ENCODE peak calls at places on chromosomes 4 and X, in ten cellular contexts. One of them, this sample, is unnamed.

GRCh38 chrX:143853488-143853887 is 30.4 kb upstream of the UBE2NL start:
- DNase-seq in mammary epithelial cell: no peak
- DNase-seq in kidney: no peak
- DNase-seq in kidney epithelial cell: no peak
- DNase-seq in cardiac muscle cell: no peak
- DNase-seq in fibroblast of mammary gland: peak
- DNase-seq in tibial nerve: no peak
- DNase-seq in AG09309: no peak
- DNase-seq in thyroid gland: no peak
- DNase-seq in AG04450: no peak
- DNase-seq in this sample: peak

GRCh38 chrX:72258174-72258573 is 18.9 kb downstream of the RPS4X start:
- DNase-seq in mammary epithelial cell: no peak
- DNase-seq in kidney: no peak
- DNase-seq in kidney epithelial cell: no peak
- DNase-seq in cardiac muscle cell: no peak
- DNase-seq in fibroblast of mammary gland: peak
- DNase-seq in tibial nerve: no peak
- DNase-seq in AG09309: peak
- DNase-seq in thyroid gland: no peak
- DNase-seq in AG04450: peak
- DNase-seq in this sample: no peak

GRCh38 chr4:62814510-62815047 is 1594.7 kb downstream of the TECRL start:
- DNase-seq in mammary epithelial cell: no peak
- DNase-seq in kidney: no peak
- DNase-seq in kidney epithelial cell: no peak
- DNase-seq in cardiac muscle cell: peak
- DNase-seq in fibroblast of mammary gland: no peak
- DNase-seq in tibial nerve: no peak
- DNase-seq in AG09309: no peak
- DNase-seq in thyroid gland: no peak
- DNase-seq in AG04450: no peak
- DNase-seq in this sample: no peak

GRCh38 chrX:103517246-103517645 is 2.0 kb downstream of the RAB40A start:
- DNase-seq in mammary epithelial cell: peak
- DNase-seq in kidney: no peak
- DNase-seq in kidney epithelial cell: peak
- DNase-seq in cardiac muscle cell: no peak
- DNase-seq in fibroblast of mammary gland: peak
- DNase-seq in tibial nerve: no peak
- DNase-seq in AG09309: no peak
- DNase-seq in thyroid gland: no peak
- DNase-seq in AG04450: no peak
- DNase-seq in this sample: no peak

GRCh38 chr4:123621072-123621705 is 224.6 kb downstream of the SPRY1 start:
- DNase-seq in mammary epithelial cell: peak
- DNase-seq in kidney: no peak
- DNase-seq in kidney epithelial cell: no peak
- DNase-seq in cardiac muscle cell: no peak
- DNase-seq in fibroblast of mammary gland: no peak
- DNase-seq in tibial nerve: no peak
- DNase-seq in AG09309: peak
- DNase-seq in thyroid gland: no peak
- DNase-seq in AG04450: no peak
- DNase-seq in this sample: no peak

GRCh38 chrX:136196691-136197155 is 49.4 kb downstream of the FHL1 start:
- DNase-seq in mammary epithelial cell: no peak
- DNase-seq in kidney: no peak
- DNase-seq in kidney epithelial cell: no peak
- DNase-seq in cardiac muscle cell: no peak
- DNase-seq in fibroblast of mammary gland: peak
- DNase-seq in tibial nerve: no peak
- DNase-seq in AG09309: peak
- DNase-seq in thyroid gland: no peak
- DNase-seq in AG04450: no peak
- DNase-seq in this sample: no peak

GRCh38 chr4:87069037-87069742 is 134.4 kb downstream of the AFF1 start:
- DNase-seq in mammary epithelial cell: no peak
- DNase-seq in kidney: no peak
- DNase-seq in kidney epithelial cell: no peak
- DNase-seq in cardiac muscle cell: no peak
- DNase-seq in fibroblast of mammary gland: no peak
- DNase-seq in tibial nerve: no peak
- DNase-seq in AG09309: no peak
- DNase-seq in thyroid gland: no peak
- DNase-seq in AG04450: no peak
- DNase-seq in this sample: no peak

GRCh38 chrX:19627081-19627480 is 111.8 kb upstream of the MAP3K15 start:
- DNase-seq in mammary epithelial cell: no peak
- DNase-seq in kidney: no peak
- DNase-seq in kidney epithelial cell: no peak
- DNase-seq in cardiac muscle cell: no peak
- DNase-seq in fibroblast of mammary gland: peak
- DNase-seq in tibial nerve: no peak
- DNase-seq in AG09309: no peak
- DNase-seq in thyroid gland: peak
- DNase-seq in AG04450: no peak
- DNase-seq in this sample: no peak

GRCh38 chr4:10162341-10163000 is 45.9 kb upstream of the WDR1 start:
- DNase-seq in mammary epithelial cell: no peak
- DNase-seq in kidney: no peak
- DNase-seq in kidney epithelial cell: no peak
- DNase-seq in cardiac muscle cell: no peak
- DNase-seq in fibroblast of mammary gland: no peak
- DNase-seq in tibial nerve: no peak
- DNase-seq in AG09309: no peak
- DNase-seq in thyroid gland: no peak
- DNase-seq in AG04450: no peak
- DNase-seq in this sample: no peak

GRCh38 chrX:13837290-13837745 is 20.4 kb upstream of the GPM6B start:
- DNase-seq in mammary epithelial cell: no peak
- DNase-seq in kidney: no peak
- DNase-seq in kidney epithelial cell: no peak
- DNase-seq in cardiac muscle cell: no peak
- DNase-seq in fibroblast of mammary gland: peak
- DNase-seq in tibial nerve: no peak
- DNase-seq in AG09309: no peak
- DNase-seq in thyroid gland: no peak
- DNase-seq in AG04450: no peak
- DNase-seq in this sample: peak

GRCh38 chr4:29553842-29554241 is 1166.3 kb upstream of the PCDH7 start:
- DNase-seq in mammary epithelial cell: peak
- DNase-seq in kidney: no peak
- DNase-seq in kidney epithelial cell: peak
- DNase-seq in cardiac muscle cell: no peak
- DNase-seq in fibroblast of mammary gland: peak
- DNase-seq in tibial nerve: no peak
- DNase-seq in AG09309: no peak
- DNase-seq in thyroid gland: no peak
- DNase-seq in AG04450: no peak
- DNase-seq in this sample: peak

GRCh38 chrX:103716967-103717366 is 6.3 kb downstream of the TMEM31 start:
- DNase-seq in mammary epithelial cell: peak
- DNase-seq in kidney: no peak
- DNase-seq in kidney epithelial cell: no peak
- DNase-seq in cardiac muscle cell: no peak
- DNase-seq in fibroblast of mammary gland: peak
- DNase-seq in tibial nerve: no peak
- DNase-seq in AG09309: peak
- DNase-seq in thyroid gland: no peak
- DNase-seq in AG04450: peak
- DNase-seq in this sample: peak

GRCh38 chrX:44183329-44183728 is 160.1 kb downstream of the EFHC2 start:
- DNase-seq in mammary epithelial cell: no peak
- DNase-seq in kidney: no peak
- DNase-seq in kidney epithelial cell: no peak
- DNase-seq in cardiac muscle cell: no peak
- DNase-seq in fibroblast of mammary gland: no peak
- DNase-seq in tibial nerve: no peak
- DNase-seq in AG09309: no peak
- DNase-seq in thyroid gland: no peak
- DNase-seq in AG04450: no peak
- DNase-seq in this sample: no peak

GRCh38 chr4:40848981-40849380 is 99.2 kb downstream of the NSUN7 start:
- DNase-seq in mammary epithelial cell: no peak
- DNase-seq in kidney: no peak
- DNase-seq in kidney epithelial cell: no peak
- DNase-seq in cardiac muscle cell: no peak
- DNase-seq in fibroblast of mammary gland: peak
- DNase-seq in tibial nerve: no peak
- DNase-seq in AG09309: peak
- DNase-seq in thyroid gland: no peak
- DNase-seq in AG04450: no peak
- DNase-seq in this sample: no peak

GRCh38 chr4:129062580-129062979 is 30.8 kb downstream of the SCLT1 start:
- DNase-seq in mammary epithelial cell: no peak
- DNase-seq in kidney: no peak
- DNase-seq in kidney epithelial cell: no peak
- DNase-seq in cardiac muscle cell: no peak
- DNase-seq in fibroblast of mammary gland: no peak
- DNase-seq in tibial nerve: no peak
- DNase-seq in AG09309: no peak
- DNase-seq in thyroid gland: no peak
- DNase-seq in AG04450: no peak
- DNase-seq in this sample: no peak

GRCh38 chr4:129059028-129059427 is 34.3 kb downstream of the SCLT1 start:
- DNase-seq in mammary epithelial cell: no peak
- DNase-seq in kidney: no peak
- DNase-seq in kidney epithelial cell: no peak
- DNase-seq in cardiac muscle cell: no peak
- DNase-seq in fibroblast of mammary gland: no peak
- DNase-seq in tibial nerve: no peak
- DNase-seq in AG09309: no peak
- DNase-seq in thyroid gland: no peak
- DNase-seq in AG04450: no peak
- DNase-seq in this sample: no peak

GRCh38 chr4:129063640-129064039 is 29.7 kb downstream of the SCLT1 start:
- DNase-seq in mammary epithelial cell: peak
- DNase-seq in kidney: no peak
- DNase-seq in kidney epithelial cell: no peak
- DNase-seq in cardiac muscle cell: no peak
- DNase-seq in fibroblast of mammary gland: no peak
- DNase-seq in tibial nerve: no peak
- DNase-seq in AG09309: no peak
- DNase-seq in thyroid gland: no peak
- DNase-seq in AG04450: no peak
- DNase-seq in this sample: no peak

DNA sequence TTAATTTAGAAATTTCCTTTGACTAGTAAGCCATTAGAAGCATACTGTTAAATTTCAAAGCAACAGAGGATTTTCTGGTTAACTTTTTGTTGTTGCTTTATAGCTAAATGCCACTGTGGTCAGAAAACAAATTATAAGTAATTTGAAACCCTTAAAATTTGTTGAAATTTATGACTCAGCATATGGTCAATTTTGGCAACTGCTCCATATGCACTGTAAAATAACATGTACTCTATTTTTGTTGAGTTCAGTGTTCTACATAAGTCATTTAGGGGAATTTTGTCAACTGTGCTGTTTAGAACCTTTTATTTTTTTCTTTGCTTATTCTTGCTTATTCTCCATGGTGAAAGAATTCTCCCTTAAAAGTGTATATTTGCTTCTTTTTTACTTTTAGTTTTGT is 28.6 kb downstream of the SCLT1 start:
- DNase-seq in mammary epithelial cell: peak
- DNase-seq in kidney: no peak
- DNase-seq in kidney epithelial cell: no peak
- DNase-seq in cardiac muscle cell: no peak
- DNase-seq in fibroblast of mammary gland: peak
- DNase-seq in tibial nerve: no peak
- DNase-seq in AG09309: peak
- DNase-seq in thyroid gland: no peak
- DNase-seq in AG04450: peak
- DNase-seq in this sample: no peak
- H3K4me3 ChIP-seq in mammary epithelial cell: no peak
- H3K4me3 ChIP-seq in kidney: no peak
- H3K4me3 ChIP-seq in kidney epithelial cell: no peak
- H3K4me3 ChIP-seq in cardiac muscle cell: no peak
- H3K4me3 ChIP-seq in fibroblast of mammary gland: no peak
- H3K4me3 ChIP-seq in tibial nerve: no peak
- H3K4me3 ChIP-seq in AG09309: no peak
- H3K4me3 ChIP-seq in thyroid gland: no peak
- H3K4me3 ChIP-seq in AG04450: no peak
- H3K4me3 ChIP-seq in this sample: no peak

DNA sequence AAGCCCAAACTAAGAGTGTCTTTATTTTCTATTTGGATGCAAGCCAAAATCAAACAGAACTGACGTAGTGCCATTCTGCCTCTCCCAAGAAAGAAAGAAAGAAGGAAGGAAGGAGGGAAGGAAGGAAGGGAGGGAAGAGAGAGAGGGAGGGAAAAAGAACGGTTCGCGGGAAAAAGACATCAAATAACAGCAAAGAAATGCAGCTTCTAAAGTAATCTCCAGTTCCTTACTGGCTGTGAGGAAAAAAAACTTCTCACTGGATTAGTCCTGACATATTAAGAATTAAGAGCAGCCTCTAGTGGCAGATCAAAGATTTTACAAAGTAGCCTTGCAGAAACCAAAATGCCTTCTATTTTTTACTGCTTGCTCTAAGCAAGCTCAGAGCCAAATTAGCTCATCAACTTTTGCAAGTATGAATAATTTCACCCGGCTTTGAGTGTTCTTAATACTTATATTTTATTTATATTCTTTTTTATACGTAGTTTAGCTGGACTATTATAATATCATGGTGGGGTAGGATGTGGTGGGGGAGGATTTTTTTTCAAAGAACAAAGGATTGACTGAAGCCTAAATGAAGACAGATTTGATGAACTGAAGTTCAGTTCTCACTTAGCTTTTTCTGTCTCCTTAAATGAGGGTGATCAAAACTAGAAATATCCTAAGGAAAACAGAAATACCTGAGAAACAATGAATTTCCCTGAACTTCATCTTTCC is 36.6 kb downstream of the PITX2 start:
- DNase-seq in mammary epithelial cell: peak
- DNase-seq in kidney: no peak
- DNase-seq in kidney epithelial cell: peak
- DNase-seq in cardiac muscle cell: peak
- DNase-seq in fibroblast of mammary gland: peak
- DNase-seq in tibial nerve: no peak
- DNase-seq in AG09309: peak
- DNase-seq in thyroid gland: no peak
- DNase-seq in AG04450: peak
- DNase-seq in this sample: peak
- TF ChIP-seq CTCF in mammary epithelial cell: peak
- TF ChIP-seq CTCF in kidney: peak
- TF ChIP-seq CTCF in kidney epithelial cell: peak
- TF ChIP-seq CTCF in cardiac muscle cell: peak
- TF ChIP-seq CTCF in fibroblast of mammary gland: peak
- TF ChIP-seq CTCF in tibial nerve: peak
- TF ChIP-seq CTCF in AG09309: peak
- TF ChIP-seq CTCF in thyroid gland: no peak
- TF ChIP-seq CTCF in AG04450: peak
- TF ChIP-seq CTCF in this sample: peak

GRCh38 chr4:11821774-11822430 is 393.2 kb upstream of the HS3ST1 start:
- DNase-seq in mammary epithelial cell: no peak
- DNase-seq in kidney: no peak
- DNase-seq in kidney epithelial cell: no peak
- DNase-seq in cardiac muscle cell: no peak
- DNase-seq in fibroblast of mammary gland: no peak
- DNase-seq in tibial nerve: no peak
- DNase-seq in AG09309: no peak
- DNase-seq in thyroid gland: no peak
- DNase-seq in AG04450: no peak
- DNase-seq in this sample: no peak
- H3K4me3 ChIP-seq in mammary epithelial cell: no peak
- H3K4me3 ChIP-seq in kidney: no peak
- H3K4me3 ChIP-seq in kidney epithelial cell: no peak
- H3K4me3 ChIP-seq in cardiac muscle cell: no peak
- H3K4me3 ChIP-seq in fibroblast of mammary gland: no peak
- H3K4me3 ChIP-seq in tibial nerve: no peak
- H3K4me3 ChIP-seq in AG09309: no peak
- H3K4me3 ChIP-seq in thyroid gland: no peak
- H3K4me3 ChIP-seq in AG04450: no peak
- H3K4me3 ChIP-seq in this sample: no peak

GRCh38 chr4:152369903-152370296 is 166.0 kb downstream of the FBXW7 start:
- DNase-seq in mammary epithelial cell: no peak
- DNase-seq in kidney: no peak
- DNase-seq in kidney epithelial cell: no peak
- DNase-seq in cardiac muscle cell: no peak
- DNase-seq in fibroblast of mammary gland: no peak
- DNase-seq in tibial nerve: no peak
- DNase-seq in AG09309: no peak
- DNase-seq in thyroid gland: no peak
- DNase-seq in AG04450: no peak
- DNase-seq in this sample: peak
- TF ChIP-seq CTCF in mammary epithelial cell: peak
- TF ChIP-seq CTCF in kidney: peak
- TF ChIP-seq CTCF in kidney epithelial cell: no peak
- TF ChIP-seq CTCF in cardiac muscle cell: peak
- TF ChIP-seq CTCF in fibroblast of mammary gland: peak
- TF ChIP-seq CTCF in tibial nerve: peak
- TF ChIP-seq CTCF in AG09309: peak
- TF ChIP-seq CTCF in thyroid gland: no peak
- TF ChIP-seq CTCF in AG04450: peak
- TF ChIP-seq CTCF in this sample: peak